ENCODE peak calls at places on chromosome 17, in eight cellular contexts. I is H54; A is cardiac fibroblast; M is hypothalamus; C is effector memory CD4-positive, alpha-beta T cell; T is fibroblast of mammary gland; W is central memory CD8-positive, alpha-beta T cell; B is psoas muscle. F is an unnamed sample.

GRCh38 chr17:79005063-79005861 is 4.3 kb downstream of the CANT1 start:
- DNase-seq in A (no peak), C (no peak), W (no peak), M (no peak), B (no peak), I (no peak), T (no peak), F (no peak)

GRCh38 chr17:70855401-70856054 is 686.2 kb downstream of the KCNJ2 start:
- DNase-seq in M (no peak), C (no peak), A (peak), B (no peak), W (no peak), I (no peak), T (peak), F (peak)

GRCh38 chr17:64591944-64592343 is 70.2 kb downstream of the SMURF2 start:
- DNase-seq in W (no peak), A (no peak), T (no peak), C (no peak), I (no peak), M (no peak), B (no peak), F (no peak)

GRCh38 chr17:69525920-69526841 is 111.7 kb downstream of the MAP2K6 start:
- DNase-seq in A (peak), B (peak), I (no peak), C (no peak), W (no peak), M (peak), T (peak), F (peak)

GRCh38 chr17:58215685-58216084 is 3.4 kb downstream of the MKS1 start:
- DNase-seq in W (no peak), M (no peak), B (no peak), I (no peak), A (no peak), T (no peak), C (no peak), F (peak)

GRCh38 chr17:7885357-7886226 is 3.0 kb upstream of the CHD3 start:
- DNase-seq in M (no peak), I (peak), B (peak), A (peak), T (no peak), C (peak), W (no peak), F (no peak)

GRCh38 chr17:44084921-44085320 is 14.4 kb downstream of the G6PC3 start:
- DNase-seq in M (no peak), A (no peak), I (no peak), T (no peak), C (no peak), W (no peak), B (no peak), F (no peak)

GRCh38 chr17:51389875-51390274 is 129.5 kb downstream of the UTP18 start:
- DNase-seq in B (no peak), C (no peak), M (no peak), T (no peak), A (no peak), W (no peak), I (no peak), F (no peak)

GRCh38 chr17:29633886-29634285 is 11.2 kb upstream of the CORO6 start:
- DNase-seq in I (no peak), C (no peak), W (no peak), A (no peak), B (no peak), T (no peak), M (no peak), F (no peak)

GRCh38 chr17:80453980-80454556 is 22.3 kb downstream of the NPTX1 start:
- DNase-seq in B (peak), T (no peak), I (no peak), C (no peak), W (no peak), M (no peak), A (no peak), F (no peak)

GRCh38 chr17:9646556-9646905 is 1.2 kb downstream of the USP43 start:
- DNase-seq in C (no peak), I (no peak), B (no peak), M (no peak), W (no peak), A (no peak), T (no peak), F (no peak)

GRCh38 chr17:48995871-48996695 is 1.1 kb upstream of the IGF2BP1 start:
- DNase-seq in T (no peak), A (no peak), B (no peak), W (no peak), C (no peak), I (peak), M (no peak), F (no peak)

GRCh38 chr17:37089998-37090397 is 141.2 kb downstream of the AATF start:
- DNase-seq in B (no peak), M (no peak), T (no peak), C (peak), A (no peak), W (peak), I (no peak), F (no peak)

GRCh38 chr17:43609613-43610385 is 51.9 kb downstream of the MEOX1 start:
- DNase-seq in W (no peak), B (no peak), T (peak), M (no peak), A (peak), I (no peak), C (no peak), F (no peak)

GRCh38 chr17:62981933-62982332 is 15.9 kb downstream of the TANC2 start:
- DNase-seq in I (no peak), T (peak), W (no peak), M (no peak), B (no peak), A (peak), C (no peak), F (no peak)

GRCh38 chr17:56834380-56835258 is 668 bp downstream of the DGKE start:
- DNase-seq in A (peak), W (peak), I (no peak), T (no peak), M (peak), B (peak), C (peak), F (no peak)

GRCh38 chr17:19676901-19677300 is 28.4 kb downstream of the ALDH3A2 start:
- DNase-seq in A (no peak), I (no peak), C (no peak), B (no peak), T (no peak), W (no peak), M (no peak), F (no peak)

GRCh38 chr17:74452027-74452840 is 14.2 kb upstream of the CD300A start:
- DNase-seq in T (peak), W (no peak), C (no peak), A (no peak), B (no peak), I (no peak), M (no peak), F (peak)

GRCh38 chr17:67829331-67829730 is 4.0 kb downstream of the BPTF start:
- DNase-seq in T (no peak), I (no peak), B (no peak), M (no peak), W (no peak), C (no peak), A (no peak), F (no peak)

GRCh38 chr17:9343513-9343912 is 232.1 kb downstream of the STX8 start:
- DNase-seq in W (no peak), I (no peak), B (no peak), M (no peak), T (no peak), C (no peak), A (no peak), F (no peak)

GRCh38 chr17:80774643-80775281 is 216.9 kb upstream of the CHMP6 start:
- DNase-seq in C (no peak), T (no peak), A (no peak), W (no peak), I (no peak), B (no peak), M (no peak), F (no peak)

GRCh38 chr17:67717192-67717623 is 528 bp upstream of the NOL11 start:
- DNase-seq in B (no peak), C (no peak), A (no peak), T (no peak), M (no peak), W (no peak), I (no peak), F (no peak)

GRCh38 chr17:13589658-13590057 is 12.1 kb downstream of the HS3ST3A1 start:
- DNase-seq in C (no peak), I (no peak), M (no peak), W (no peak), B (no peak), T (no peak), A (no peak), F (no peak)

GRCh38 chr17:40516581-40517285 is 15.3 kb upstream of the TNS4 start:
- DNase-seq in W (peak), T (peak), A (peak), M (no peak), I (peak), C (peak), B (no peak), F (no peak)

GRCh38 chr17:30600830-30601494 is 123.8 kb downstream of the GOSR1 start:
- DNase-seq in I (peak), W (no peak), C (peak), M (no peak), A (peak), T (peak), B (no peak), F (no peak)

GRCh38 chr17:80099291-80100034 is 1.9 kb upstream of the GAA start:
- DNase-seq in M (no peak), T (no peak), W (no peak), I (no peak), A (no peak), C (no peak), B (peak), F (no peak)

GRCh38 chr17:36183001-36183810 is 6.8 kb upstream of the TBC1D3B start:
- DNase-seq in B (peak), M (peak), T (peak), I (peak), A (peak), W (no peak), C (no peak), F (no peak)

GRCh38 chr17:39643271-39643670 is 6.3 kb downstream of the STARD3 start:
- DNase-seq in W (no peak), M (no peak), A (peak), T (peak), I (peak), C (no peak), B (no peak), F (no peak)

GRCh38 chr17:33888455-33888854 is 366.6 kb upstream of the CCL2 start:
- DNase-seq in C (no peak), B (no peak), W (no peak), M (no peak), T (no peak), I (no peak), A (no peak), F (no peak)

GRCh38 chr17:73401911-73402310 is 90.1 kb upstream of the CDC42EP4 start:
- DNase-seq in A (peak), W (no peak), B (peak), C (no peak), I (no peak), T (peak), M (peak), F (no peak)

GRCh38 chr17:48103379-48103715 is 2.1 kb upstream of the CBX1 start:
- DNase-seq in B (no peak), I (no peak), A (no peak), C (no peak), W (no peak), T (no peak), M (no peak), F (no peak)

GRCh38 chr17:72890711-72891110 is 201.8 kb downstream of the SLC39A11 start:
- DNase-seq in A (peak), C (no peak), B (no peak), I (no peak), M (no peak), W (no peak), T (peak), F (no peak)

GRCh38 chr17:75345514-75346167 is 56.4 kb upstream of the SLC25A19 start:
- DNase-seq in M (no peak), C (no peak), B (no peak), I (no peak), T (no peak), A (no peak), W (peak), F (no peak)

GRCh38 chr17:1769826-1770477 is 8.1 kb downstream of the SERPINF1 start:
- DNase-seq in M (no peak), A (no peak), T (no peak), C (no peak), B (no peak), I (no peak), W (no peak), F (no peak)

GRCh38 chr17:32440722-32441121 is 3.6 kb upstream of the PSMD11 start:
- DNase-seq in B (no peak), M (no peak), A (no peak), W (no peak), I (no peak), C (no peak), T (no peak), F (no peak)

GRCh38 chr17:80797741-80798594 is 193.7 kb upstream of the CHMP6 start:
- DNase-seq in T (no peak), M (no peak), I (no peak), B (peak), C (no peak), A (no peak), W (no peak), F (no peak)

GRCh38 chr17:60671482-60671881 is 6.2 kb upstream of the BCAS3 start:
- DNase-seq in B (no peak), I (no peak), C (no peak), W (no peak), A (peak), M (no peak), T (peak), F (no peak)

GRCh38 chr17:80625627-80626026 is 81.0 kb downstream of the RPTOR start:
- DNase-seq in I (no peak), T (no peak), M (no peak), B (no peak), W (no peak), C (no peak), A (no peak), F (no peak)